ENCODE peak calls at places on chromosomes 3 and 15, in six cellular contexts. Z is HepG2, C is K562, G is SK-N-SH, Y is GM12878, W is H1. N is an unnamed sample.
A peak's percentile ranks its signal among the peaks of the same experiment; 100 is the strongest.

GRCh38 chr3:42214565-42215283 is 51.3 kb downstream of the CCK start:
- DNase-seq in W (no peak), G (no peak), C (no peak), Y (no peak), Z (no peak), N (peak; percentile 68)

GRCh38 chr3:15983232-15983631 is 185.5 kb upstream of the ANKRD28 start:
- DNase-seq in W (no peak), Y (no peak), G (peak; percentile 24), Z (no peak), C (no peak), N (peak; percentile 78)

GRCh38 chr15:45804028-45804427 is 169.2 kb downstream of the SQOR start:
- DNase-seq in Y (no peak), C (no peak), Z (no peak), G (no peak), W (no peak), N (no peak)

GRCh38 chr3:46865034-46865507 is 1.8 kb upstream of the MYL3 start:
- DNase-seq in C (no peak), Y (no peak), Z (no peak), W (no peak), G (peak; percentile 68), N (no peak)

GRCh38 chr3:39118931-39119660 is 11.6 kb downstream of the TTC21A start:
- DNase-seq in C (no peak), Y (no peak), W (no peak), G (no peak), Z (no peak), N (no peak)

GRCh38 chr3:10503217-10503796 is 2.1 kb downstream of the ATP2B2 start:
- DNase-seq in Y (no peak), Z (no peak), G (no peak), C (no peak), W (no peak), N (no peak)

GRCh38 chr3:197309528-197310361 is 11.3 kb upstream of the DLG1 start:
- DNase-seq in G (no peak), Y (no peak), C (no peak), W (no peak), Z (no peak), N (peak; percentile 93)

GRCh38 chr3:159486580-159486979 is 502.1 kb upstream of the IL12A start:
- DNase-seq in G (no peak), W (peak; percentile 17), Z (peak; percentile 2), C (no peak), Y (no peak), N (peak; percentile 8)

GRCh38 chr15:31082771-31083393 is 18.6 kb downstream of the TRPM1 start:
- DNase-seq in G (no peak), C (no peak), Z (no peak), Y (no peak), W (no peak), N (peak; percentile 51)

GRCh38 chr15:72861511-72861910 is 78.0 kb upstream of the ADPGK start:
- DNase-seq in G (no peak), Y (no peak), Z (no peak), C (no peak), W (no peak), N (no peak)

GRCh38 chr15:100565591-100565990 is 36.4 kb downstream of the LINS1 start:
- DNase-seq in Z (no peak), G (no peak), W (no peak), Y (no peak), C (no peak), N (no peak)

GRCh38 chr3:159059395-159059794 is 257.5 kb downstream of the MFSD1 start:
- DNase-seq in Y (no peak), C (no peak), W (no peak), Z (no peak), G (no peak), N (no peak)

GRCh38 chr15:87702270-87702669 is 554.3 kb downstream of the NTRK3 start:
- DNase-seq in W (no peak), Y (no peak), Z (no peak), G (no peak), C (no peak), N (no peak)

GRCh38 chr3:123521179-123521969 is 63.5 kb downstream of the HACD2 start:
- DNase-seq in Z (no peak), C (no peak), Y (no peak), G (no peak), W (no peak), N (peak; percentile 54)

GRCh38 chr15:72203507-72203837 is 5.9 kb upstream of the GRAMD2A start:
- DNase-seq in C (no peak), Y (no peak), W (no peak), G (peak; percentile 71), Z (no peak), N (peak; percentile 90)

GRCh38 chr15:91561371-91562100 is 292.0 kb upstream of the SLCO3A1 start:
- DNase-seq in G (no peak), Z (no peak), Y (no peak), C (no peak), W (no peak), N (peak; percentile 98)

GRCh38 chr3:178971614-178972013 is 100.0 kb downstream of the ZMAT3 start:
- DNase-seq in W (no peak), G (no peak), Z (no peak), C (no peak), Y (no peak), N (peak; percentile 18)

GRCh38 chr15:77066961-77067690 is 3.8 kb downstream of the TSPAN3 start:
- DNase-seq in Y (no peak), W (no peak), C (no peak), G (no peak), Z (peak; percentile 58), N (peak; percentile 54)

GRCh38 chr3:175270199-175270837 is 411.2 kb downstream of the NAALADL2 start:
- DNase-seq in Y (no peak), G (peak; percentile 34), W (no peak), Z (no peak), C (no peak), N (peak; percentile 62)

DNA sequence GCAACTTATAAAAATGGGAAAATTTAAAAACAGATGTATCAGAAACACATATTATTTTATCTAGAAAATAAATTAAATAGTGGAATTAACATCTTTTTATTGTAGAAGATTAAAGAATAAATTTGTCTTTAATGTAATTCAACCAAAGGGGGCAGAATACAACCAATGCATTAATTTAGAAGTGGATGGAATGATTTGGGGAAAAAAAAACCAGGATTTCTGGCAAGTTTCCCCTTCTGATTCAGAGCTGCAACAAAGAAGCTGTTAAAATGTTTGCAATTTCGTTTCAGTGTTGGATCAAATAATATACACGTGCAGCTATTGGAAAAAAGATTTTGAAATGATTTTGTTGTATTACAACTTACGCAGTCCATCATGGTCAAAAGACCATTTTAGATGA is 71.6 kb upstream of the ZNF280D start:
- DNase-seq in Z (no peak), W (no peak), C (no peak), G (no peak), Y (no peak), N (peak; percentile 26)
- TF ChIP-seq USF2 in Z (no peak), W (no peak), C (no peak), G (no peak), Y (no peak), N (no peak)

DNA sequence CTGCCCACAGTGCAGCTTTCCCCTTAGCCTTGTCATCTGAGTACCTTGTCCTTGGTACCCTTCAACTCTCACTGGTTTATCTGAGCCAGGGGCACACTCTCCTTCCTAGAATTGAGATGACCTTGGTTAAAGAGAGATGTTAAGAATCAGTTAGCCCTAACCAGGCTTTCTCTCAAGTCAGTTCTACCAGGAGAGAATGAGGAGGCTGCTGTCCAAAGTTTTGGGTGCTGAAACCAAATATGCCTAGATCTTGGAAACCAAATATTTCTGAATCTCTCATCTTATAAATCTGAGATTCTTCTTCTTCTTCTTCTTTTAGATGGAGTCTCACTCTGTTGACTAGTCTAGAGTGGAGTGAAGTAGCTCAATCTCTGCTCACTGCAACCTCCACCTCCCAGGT is 12.0 kb upstream of the CTXND1 start:
- DNase-seq in G (no peak), W (no peak), Z (no peak), C (peak; percentile 17), Y (no peak), N (peak; percentile 22)
- H3K27me3 ChIP-seq in G (no peaks in the 10 kb centered on the region), W (no peaks in the 10 kb centered on the region), Z (no peaks in the 10 kb centered on the region), C (peaks cover 15% of the 10 kb centered on the region), Y (peaks cover 3% of the 10 kb centered on the region), N (peaks cover 36% of the 10 kb centered on the region)

GRCh38 chr3:157916672-157917071 is 189.5 kb downstream of the SHOX2 start:
- DNase-seq in G (no peak), W (no peak), Z (no peak), C (no peak), Y (no peak), N (no peak)

GRCh38 chr3:157913751-157914150 is 192.5 kb downstream of the SHOX2 start:
- DNase-seq in Z (no peak), Y (no peak), G (no peak), W (no peak), C (no peak), N (peak; percentile 15)

GRCh38 chr3:157918402-157918801 is 187.8 kb downstream of the SHOX2 start:
- DNase-seq in G (no peak), C (no peak), W (no peak), Z (no peak), Y (no peak), N (no peak)

GRCh38 chr3:157913052-157913451 is 193.2 kb downstream of the SHOX2 start:
- DNase-seq in Z (no peak), W (no peak), G (no peak), C (no peak), Y (no peak), N (peak; percentile 28)

GRCh38 chr3:157914882-157915281 is 191.3 kb downstream of the SHOX2 start:
- DNase-seq in Z (no peak), Y (no peak), C (no peak), G (no peak), W (no peak), N (no peak)
- TF ChIP-seq USF2 in Z (no peak), Y (no peak), C (peak; percentile 83), G (no peak), W (peak; percentile 82), N (peak; percentile 28)

GRCh38 chr3:195766671-195767070 is 45.1 kb downstream of the MUC4 start:
- DNase-seq in W (no peak), Z (no peak), G (no peak), C (no peak), Y (no peak), N (no peak)

GRCh38 chr3:195763248-195763830 is 42.6 kb downstream of the MUC20 start:
- DNase-seq in Y (no peak), G (peak; percentile 26), C (no peak), Z (no peak), W (no peak), N (no peak)

GRCh38 chr3:195763843-195764825 is 43.4 kb downstream of the MUC20 start:
- DNase-seq in Y (no peak), W (no peak), C (no peak), Z (no peak), G (no peak), N (no peak)

GRCh38 chr3:195762611-195763247 is 42.0 kb downstream of the MUC20 start:
- DNase-seq in Y (no peak), C (no peak), W (no peak), Z (no peak), G (peak; percentile 32), N (no peak)

DNA sequence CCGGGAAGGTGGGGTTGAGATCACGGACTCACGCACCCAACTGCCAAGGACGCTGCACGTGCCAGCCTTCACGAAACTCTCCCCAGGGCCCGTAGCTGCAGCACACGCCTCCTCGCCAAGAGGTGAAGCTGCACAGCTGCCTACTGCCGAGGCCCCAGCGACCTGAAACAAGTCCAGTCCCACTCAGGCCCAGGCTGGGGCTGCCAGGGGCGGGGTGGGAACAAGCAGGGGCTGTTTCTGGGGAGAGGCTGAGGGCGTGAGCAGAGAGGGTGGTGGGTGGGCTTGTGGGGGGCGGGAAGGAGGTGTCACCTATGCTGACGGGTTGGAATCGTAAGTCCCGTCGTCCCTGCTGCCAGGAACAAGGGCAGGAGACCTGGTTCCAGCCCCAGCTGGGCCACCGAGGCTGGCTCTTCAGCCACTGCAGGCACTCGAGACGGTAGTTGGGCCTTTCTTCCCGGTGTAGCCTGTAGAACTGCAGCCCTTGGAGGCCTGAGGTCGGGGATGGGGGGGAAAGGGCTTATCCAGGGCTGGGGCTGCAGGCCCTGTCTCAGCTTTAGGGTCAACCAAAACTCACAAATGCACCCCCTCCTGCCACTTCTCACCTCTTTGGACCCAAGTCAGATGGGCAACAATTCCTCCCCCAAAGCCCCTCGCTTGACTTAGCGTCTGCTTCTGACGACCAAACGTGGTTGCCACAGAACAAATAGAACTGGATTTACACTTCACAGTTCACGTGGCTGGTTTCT is 44.4 kb downstream of the MUC20 start:
- DNase-seq in W (no peak), Y (no peak), C (no peak), G (peak; percentile 21), Z (no peak), N (no peak)
- H3K27me3 ChIP-seq in W (no peaks in the 10 kb centered on the region), Y (no peaks in the 10 kb centered on the region), C (peaks cover 81% of the 10 kb centered on the region), G (peaks cover 20% of the 10 kb centered on the region), Z (peaks cover 13% of the 10 kb centered on the region), N (peaks cover 45% of the 10 kb centered on the region)

N was measured in IMR-90.